ENCODE peak calls at places on chromosomes 3 and 15, in nine cellular contexts. Z, Q, A, U, Y, B, D, K and S are unnamed samples.

GRCh38 chr3:50121416-50122032 is 32.8 kb downstream of the RBM5 start:
- DNase-seq in Z (peak; percentile 88), Q (peak; percentile 85), A (peak; percentile 56), U (peak; percentile 89), Y (peak; percentile 78), B (peak; percentile 88), D (peak; percentile 82), K (peak; percentile 90), S (peak; percentile 56)

GRCh38 chr3:130831716-130832400 is 62.0 kb upstream of the ATP2C1 start:
- DNase-seq in Z (no peak), Q (no peak), A (no peak), U (no peak), Y (no peak), B (no peak), D (no peak), K (no peak), S (no peak)

GRCh38 chr3:171261487-171261886 is 198.7 kb downstream of the TNIK start:
- DNase-seq in Z (peak; percentile 78), Q (no peak), A (peak; percentile 69), U (no peak), Y (no peak), B (no peak), D (no peak), K (no peak), S (no peak)

GRCh38 chr3:129572603-129573002 is 29.6 kb downstream of the H1-8 start:
- DNase-seq in Z (no peak), Q (no peak), A (no peak), U (no peak), Y (no peak), B (no peak), D (no peak), K (no peak), S (no peak)

GRCh38 chr3:57755368-57756021 is 614 bp upstream of the SLMAP start:
- DNase-seq in Z (peak; percentile 79), Q (peak; percentile 76), A (peak; percentile 68), U (peak; percentile 73), Y (peak; percentile 77), B (peak; percentile 85), D (peak; percentile 78), K (peak; percentile 71), S (peak; percentile 60)

GRCh38 chr3:60240558-60240957 is 1010.7 kb downstream of the FHIT start:
- DNase-seq in Z (no peak), Q (peak; percentile 27), A (no peak), U (no peak), Y (no peak), B (peak; percentile 62), D (no peak), K (peak; percentile 32), S (no peak)

GRCh38 chr15:95522533-95522932 is 808.0 kb upstream of the NR2F2 start:
- DNase-seq in Z (peak; percentile 9), Q (no peak), A (no peak), U (no peak), Y (no peak), B (no peak), D (no peak), K (no peak), S (no peak)

GRCh38 chr3:123936400-123936799 is 24.6 kb downstream of the CCDC14 start:
- DNase-seq in Z (no peak), Q (no peak), A (no peak), U (peak; percentile 7), Y (no peak), B (no peak), D (peak; percentile 15), K (no peak), S (no peak)

GRCh38 chr3:191329654-191330308 is 545 bp downstream of the UTS2B start:
- DNase-seq in Z (peak; percentile 65), Q (peak; percentile 61), A (no peak), U (no peak), Y (peak; percentile 55), B (peak; percentile 71), D (peak; percentile 74), K (peak; percentile 65), S (peak; percentile 57)

GRCh38 chr3:119977353-119977752 is 116.9 kb downstream of the GSK3B start:
- DNase-seq in Z (no peak), Q (no peak), A (no peak), U (no peak), Y (no peak), B (no peak), D (no peak), K (no peak), S (no peak)

GRCh38 chr3:18438586-18438985 is 13.4 kb upstream of the SATB1 start:
- DNase-seq in Z (no peak), Q (no peak), A (no peak), U (no peak), Y (peak; percentile 33), B (peak; percentile 13), D (no peak), K (no peak), S (no peak)

GRCh38 chr3:123104550-123104949 is 37.7 kb downstream of the PDIA5 start:
- DNase-seq in Z (peak; percentile 44), Q (no peak), A (no peak), U (peak; percentile 63), Y (no peak), B (no peak), D (peak; percentile 93), K (peak; percentile 59), S (no peak)

GRCh38 chr3:195133462-195133861 is 137.5 kb downstream of the XXYLT1 start:
- DNase-seq in Z (no peak), Q (no peak), A (no peak), U (no peak), Y (no peak), B (no peak), D (peak; percentile 91), K (no peak), S (no peak)

GRCh38 chr3:73999501-73999900 is 374.8 kb upstream of the PDZRN3 start:
- DNase-seq in Z (no peak), Q (no peak), A (no peak), U (no peak), Y (no peak), B (no peak), D (peak; percentile 38), K (no peak), S (no peak)

GRCh38 chr15:65869954-65870871 is 922 bp downstream of the RAB11A start:
- DNase-seq in Z (peak; percentile 68), Q (peak; percentile 53), A (no peak), U (peak; percentile 59), Y (peak; percentile 41), B (peak; percentile 62), D (peak; percentile 63), K (peak; percentile 65), S (no peak)

GRCh38 chr3:52841981-52842340 is 7.1 kb upstream of the MUSTN1 start:
- DNase-seq in Z (no peak), Q (no peak), A (no peak), U (no peak), Y (no peak), B (no peak), D (no peak), K (no peak), S (no peak)

GRCh38 chr3:52843116-52843865 is 8.5 kb upstream of the MUSTN1 start:
- DNase-seq in Z (no peak), Q (peak; percentile 10), A (no peak), U (no peak), Y (no peak), B (no peak), D (no peak), K (no peak), S (no peak)

GRCh38 chr3:52841211-52841980 is 6.6 kb upstream of the MUSTN1 start:
- DNase-seq in Z (no peak), Q (no peak), A (no peak), U (no peak), Y (no peak), B (no peak), D (no peak), K (no peak), S (no peak)

GRCh38 chr3:52843881-52844280 is 9.1 kb upstream of the MUSTN1 start:
- DNase-seq in Z (no peak), Q (no peak), A (no peak), U (no peak), Y (no peak), B (no peak), D (no peak), K (no peak), S (no peak)

DNA sequence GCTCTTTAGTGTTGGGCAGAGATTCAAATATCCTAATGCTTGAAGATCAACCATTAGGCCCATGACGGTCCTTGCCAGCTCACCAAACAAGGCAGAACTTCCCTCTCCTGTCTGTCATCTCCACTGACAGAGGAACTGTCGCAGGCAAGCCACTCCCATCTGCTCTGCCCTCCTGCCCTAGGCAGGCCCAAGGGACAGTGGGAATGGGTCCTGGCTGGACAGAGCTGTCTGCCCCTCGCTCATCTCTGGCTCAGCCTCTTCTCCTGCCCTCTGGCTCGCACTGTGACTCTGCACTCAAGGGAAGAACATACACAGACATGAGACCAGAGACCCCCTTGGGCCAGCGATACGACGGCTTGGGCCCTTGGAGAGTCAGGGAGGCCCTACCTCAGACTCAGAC is 7.6 kb upstream of the MUSTN1 start:
- DNase-seq in Z (no peak), Q (no peak), A (no peak), U (no peak), Y (no peak), B (no peak), D (no peak), K (no peak), S (no peak)
- TF ChIP-seq EZH2phosphoT487 in Z (no peak), Q (no peak), A (no peak), U (no peak), Y (no peak), B (no peak), D (no peak), K (no peak), S (no peak)

DNA sequence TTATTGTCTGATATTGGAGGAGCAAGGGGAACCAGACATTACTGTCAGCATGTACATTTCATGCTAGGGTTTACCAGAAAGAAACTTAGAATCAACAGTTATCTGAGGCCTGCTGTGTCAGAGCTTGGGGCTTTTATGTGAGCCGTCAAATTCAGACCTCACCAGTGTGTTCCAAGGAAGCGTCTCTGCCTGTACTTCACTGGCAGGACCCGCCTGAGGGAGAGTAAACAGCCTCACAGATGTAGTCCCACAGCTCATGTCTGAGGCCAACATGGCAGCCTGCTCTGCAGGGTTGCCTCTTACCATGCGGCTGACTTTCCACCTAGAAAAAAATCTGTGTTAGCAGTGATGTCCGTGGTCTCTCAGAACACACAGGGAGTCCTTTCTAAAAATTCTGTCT is 74.3 kb downstream of the GHSR start:
- DNase-seq in Z (no peak), Q (no peak), A (no peak), U (no peak), Y (no peak), B (no peak), D (no peak), K (no peak), S (no peak)
- H3K36me3 ChIP-seq in Z (peaks cover 7% of the 10 kb centered on the region), Q (peaks cover 9% of the 10 kb centered on the region), A (no peaks in the 10 kb centered on the region), U (peaks cover 44% of the 10 kb centered on the region), Y (no peaks in the 10 kb centered on the region), B (peaks cover 10% of the 10 kb centered on the region), D (peaks cover 63% of the 10 kb centered on the region), K (no peaks in the 10 kb centered on the region), S (peaks cover 11% of the 10 kb centered on the region)

DNA sequence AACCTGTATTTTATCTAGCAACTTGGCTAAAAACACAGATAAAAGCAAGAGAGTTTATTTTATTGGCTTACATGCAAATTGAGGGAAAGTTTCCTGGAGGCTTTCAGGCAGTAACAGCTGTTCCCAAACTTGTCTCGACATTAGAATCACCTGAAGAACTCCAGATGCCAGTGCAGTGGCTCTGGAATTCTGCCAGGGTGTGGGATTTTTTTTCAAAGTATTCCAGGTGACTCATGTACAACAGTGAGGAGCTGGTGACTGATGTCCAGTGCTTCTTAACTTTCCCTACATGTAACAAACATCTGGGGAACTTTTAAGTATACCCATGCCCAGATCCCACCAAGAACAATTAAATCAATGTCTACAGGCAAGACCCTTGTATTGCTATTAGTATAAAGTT is 23.6 kb upstream of the PLOD2 start:
- DNase-seq in Z (peak; percentile 94), Q (no peak), A (peak; percentile 45), U (no peak), Y (no peak), B (no peak), D (peak; percentile 58), K (peak; percentile 34), S (no peak)
- TF ChIP-seq EZH2phosphoT487 in Z (no peak), Q (no peak), A (no peak), U (no peak), Y (no peak), B (no peak), D (no peak), K (no peak), S (no peak)

GRCh38 chr3:53243165-53243564 is 12.7 kb downstream of the TKT start:
- DNase-seq in Z (no peak), Q (no peak), A (no peak), U (peak; percentile 47), Y (no peak), B (peak; percentile 58), D (peak; percentile 74), K (no peak), S (no peak)
- H3K36me3 ChIP-seq in Z (peaks cover 62% of the 10 kb centered on the region), Q (no peaks in the 10 kb centered on the region), A (peaks cover 43% of the 10 kb centered on the region), U (peaks cover 36% of the 10 kb centered on the region), Y (peaks cover 88% of the 10 kb centered on the region), B (peaks cover 43% of the 10 kb centered on the region), D (peaks cover 15% of the 10 kb centered on the region), K (no peaks in the 10 kb centered on the region), S (peaks cover 17% of the 10 kb centered on the region)